ENCODE peak calls at places on chromosomes 13 and 19, in eight cellular contexts. T is pancreas, P is cardiac muscle cell, S is AG04449, V is bronchial epithelial cell, U is PC-3, L is dorsolateral prefrontal cortex, C is right lobe of liver. X is an unnamed sample.

GRCh38 chr19:29277107-29277506 is 64.2 kb upstream of the UQCRFS1 start:
- DNase-seq in T (no peak), P (peak), S (no peak), V (no peak), U (no peak), L (no peak), C (no peak), X (no peak)

GRCh38 chr19:2032296-2032941 is 16.9 kb upstream of the BTBD2 start:
- DNase-seq in T (peak), P (peak), S (no peak), V (peak), U (peak), L (peak), C (peak), X (peak)

GRCh38 chr13:35824395-35824794 is 306.8 kb downstream of the DCLK1 start:
- DNase-seq in T (no peak), P (no peak), S (no peak), V (no peak), U (no peak), L (no peak), C (no peak), X (no peak)

GRCh38 chr19:12527034-12527836 is 24.0 kb downstream of the ZNF564 start:
- DNase-seq in T (no peak), P (peak), S (no peak), V (peak), U (peak), L (no peak), C (no peak), X (peak)

GRCh38 chr13:41550239-41550638 is 92.9 kb downstream of the RGCC start:
- DNase-seq in T (peak), P (no peak), S (no peak), V (no peak), U (no peak), L (no peak), C (no peak), X (no peak)

GRCh38 chr13:112670118-112670517 is 19.7 kb upstream of the ATP11A start:
- DNase-seq in T (no peak), P (no peak), S (no peak), V (no peak), U (no peak), L (no peak), C (no peak), X (no peak)

GRCh38 chr13:28822161-28822560 is 2.0 kb downstream of the MTUS2 start:
- DNase-seq in T (no peak), P (no peak), S (no peak), V (no peak), U (no peak), L (no peak), C (no peak), X (no peak)

GRCh38 chr13:19153782-19154450 is 27.7 kb downstream of the TUBA3C start:
- DNase-seq in T (no peak), P (no peak), S (no peak), V (no peak), U (no peak), L (no peak), C (no peak), X (no peak)

GRCh38 chr19:49954933-49955332 is 6.0 kb downstream of the SIGLEC11 start:
- DNase-seq in T (no peak), P (no peak), S (no peak), V (peak), U (no peak), L (no peak), C (no peak), X (no peak)

GRCh38 chr19:3387645-3388589 is 21.5 kb downstream of the NFIC start:
- DNase-seq in T (peak), P (peak), S (no peak), V (peak), U (no peak), L (peak), C (peak), X (peak)

GRCh38 chr19:8017808-8018207 is 12.4 kb upstream of the ELAVL1 start:
- DNase-seq in T (no peak), P (no peak), S (no peak), V (no peak), U (no peak), L (no peak), C (no peak), X (no peak)

GRCh38 chr19:8302357-8302691 is 5.8 kb downstream of the CD320 start:
- DNase-seq in T (no peak), P (no peak), S (no peak), V (no peak), U (no peak), L (peak), C (peak), X (no peak)

GRCh38 chr13:88895261-88895941 is 1224.2 kb downstream of the SLITRK5 start:
- DNase-seq in T (peak), P (no peak), S (no peak), V (no peak), U (no peak), L (no peak), C (no peak), X (no peak)

GRCh38 chr13:52067237-52067636 is 42.7 kb downstream of the UTP14C start:
- DNase-seq in T (no peak), P (peak), S (no peak), V (no peak), U (no peak), L (no peak), C (no peak), X (peak)

GRCh38 chr13:52070929-52071523 is 46.5 kb downstream of the UTP14C start:
- DNase-seq in T (no peak), P (peak), S (no peak), V (peak), U (no peak), L (no peak), C (no peak), X (peak)
- TF ChIP-seq CTCF in T (no peak), P (peak), S (peak), V (peak), U (peak), L (no peak), C (peak), X (peak)

GRCh38 chr19:38506723-38507550 is 73.4 kb downstream of the RYR1 start:
- DNase-seq in T (peak), P (peak), S (no peak), V (peak), U (peak), L (no peak), C (no peak), X (peak)
- H3K4me3 ChIP-seq in T (no peak), P (no peak), S (no peak), V (no peak), U (no peak), L (no peak), C (no peak), X (no peak)

GRCh38 chr13:108915095-108915633 is 285.8 kb downstream of the MYO16 start:
- DNase-seq in T (no peak), P (peak), S (no peak), V (peak), U (peak), L (no peak), C (no peak), X (peak)
- TF ChIP-seq CTCF in T (no peak), P (peak), S (peak), V (peak), U (peak), L (peak), C (peak), X (peak)

GRCh38 chr13:62234780-62235530 is 819.3 kb upstream of the PCDH20 start:
- DNase-seq in T (no peak), P (no peak), S (no peak), V (no peak), U (no peak), L (no peak), C (no peak), X (no peak)
- H3K4me3 ChIP-seq in T (no peak), P (no peak), S (no peak), V (no peak), U (no peak), L (no peak), C (no peak), X (no peak)

GRCh38 chr19:18468517-18468916 is 30.6 kb upstream of the ISYNA1 start:
- DNase-seq in T (peak), P (no peak), S (no peak), V (no peak), U (peak), L (no peak), C (peak), X (no peak)

GRCh38 chr19:18469245-18470107 is 31.5 kb upstream of the ISYNA1 start:
- DNase-seq in T (peak), P (peak), S (no peak), V (no peak), U (peak), L (no peak), C (peak), X (peak)

GRCh38 chr19:18470787-18471186 is 32.9 kb upstream of the ISYNA1 start:
- DNase-seq in T (no peak), P (no peak), S (no peak), V (no peak), U (no peak), L (no peak), C (no peak), X (no peak)

GRCh38 chr19:18468930-18469244 is 31.0 kb upstream of the ISYNA1 start:
- DNase-seq in T (no peak), P (no peak), S (no peak), V (no peak), U (no peak), L (no peak), C (no peak), X (no peak)

GRCh38 chr19:18470153-18470552 is 32.2 kb upstream of the ISYNA1 start:
- DNase-seq in T (peak), P (no peak), S (no peak), V (no peak), U (no peak), L (no peak), C (peak), X (no peak)
- TF ChIP-seq CTCF in T (no peak), P (peak), S (peak), V (peak), U (peak), L (peak), C (peak), X (peak)

X was measured in fibroblast of mammary gland.